ENCODE peak calls at places on chromosomes 7 and 10, in seven cellular contexts. One of them, this sample, is unnamed.

GRCh38 chr7:48904975-48905374 is 19.4 kb upstream of the CDC14C start:
- DNase-seq in NCI-H446: no peak
- DNase-seq in HEK293T: no peak
- DNase-seq in colonic mucosa: no peak
- DNase-seq in CD8-positive, alpha-beta memory T cell: no peak
- DNase-seq in ureter: no peak
- DNase-seq in brain microvascular endothelial cell: no peak
- DNase-seq in this sample: no peak

GRCh38 chr10:35372329-35372728 is 36.0 kb downstream of the CCNY start:
- DNase-seq in colonic mucosa: no peak
- DNase-seq in NCI-H446: no peak
- DNase-seq in ureter: no peak
- DNase-seq in brain microvascular endothelial cell: no peak
- DNase-seq in HEK293T: no peak
- DNase-seq in CD8-positive, alpha-beta memory T cell: no peak
- DNase-seq in this sample: no peak

GRCh38 chr10:100391163-100392002 is 44.4 kb downstream of the SCD start:
- DNase-seq in NCI-H446: no peak
- DNase-seq in ureter: no peak
- DNase-seq in HEK293T: no peak
- DNase-seq in brain microvascular endothelial cell: no peak
- DNase-seq in colonic mucosa: no peak
- DNase-seq in CD8-positive, alpha-beta memory T cell: no peak
- DNase-seq in this sample: no peak

GRCh38 chr10:48504141-48504885 is 100.6 kb downstream of the ARHGAP22 start:
- DNase-seq in ureter: no peak
- DNase-seq in NCI-H446: no peak
- DNase-seq in brain microvascular endothelial cell: no peak
- DNase-seq in HEK293T: no peak
- DNase-seq in colonic mucosa: peak
- DNase-seq in CD8-positive, alpha-beta memory T cell: no peak
- DNase-seq in this sample: no peak

GRCh38 chr7:110839866-110840265 is 251.1 kb upstream of the LRRN3 start:
- DNase-seq in NCI-H446: peak
- DNase-seq in colonic mucosa: no peak
- DNase-seq in brain microvascular endothelial cell: peak
- DNase-seq in HEK293T: peak
- DNase-seq in ureter: no peak
- DNase-seq in CD8-positive, alpha-beta memory T cell: no peak
- DNase-seq in this sample: no peak

GRCh38 chr7:117875566-117875965 is 2.3 kb upstream of the CTTNBP2 start:
- DNase-seq in colonic mucosa: no peak
- DNase-seq in brain microvascular endothelial cell: peak
- DNase-seq in NCI-H446: no peak
- DNase-seq in ureter: no peak
- DNase-seq in CD8-positive, alpha-beta memory T cell: no peak
- DNase-seq in HEK293T: peak
- DNase-seq in this sample: no peak

GRCh38 chr10:122086416-122087240 is 97.7 kb downstream of the TACC2 start:
- DNase-seq in CD8-positive, alpha-beta memory T cell: no peak
- DNase-seq in NCI-H446: no peak
- DNase-seq in ureter: no peak
- DNase-seq in colonic mucosa: no peak
- DNase-seq in HEK293T: no peak
- DNase-seq in brain microvascular endothelial cell: no peak
- DNase-seq in this sample: no peak

GRCh38 chr10:5654218-5654755 is 12.1 kb downstream of the ASB13 start:
- DNase-seq in ureter: no peak
- DNase-seq in HEK293T: no peak
- DNase-seq in colonic mucosa: peak
- DNase-seq in brain microvascular endothelial cell: no peak
- DNase-seq in NCI-H446: no peak
- DNase-seq in CD8-positive, alpha-beta memory T cell: no peak
- DNase-seq in this sample: no peak

GRCh38 chr7:72444023-72444776 is 32.1 kb upstream of the CALN1 start:
- DNase-seq in CD8-positive, alpha-beta memory T cell: no peak
- DNase-seq in HEK293T: no peak
- DNase-seq in brain microvascular endothelial cell: no peak
- DNase-seq in NCI-H446: no peak
- DNase-seq in ureter: no peak
- DNase-seq in colonic mucosa: no peak
- DNase-seq in this sample: no peak

GRCh38 chr7:139992353-139993054 is 70.2 kb downstream of the PARP12 start:
- DNase-seq in HEK293T: no peak
- DNase-seq in ureter: no peak
- DNase-seq in brain microvascular endothelial cell: no peak
- DNase-seq in colonic mucosa: no peak
- DNase-seq in CD8-positive, alpha-beta memory T cell: no peak
- DNase-seq in NCI-H446: no peak
- DNase-seq in this sample: no peak

GRCh38 chr7:104152468-104152867 is 55.3 kb downstream of the ORC5 start:
- DNase-seq in brain microvascular endothelial cell: no peak
- DNase-seq in HEK293T: no peak
- DNase-seq in ureter: no peak
- DNase-seq in colonic mucosa: no peak
- DNase-seq in CD8-positive, alpha-beta memory T cell: no peak
- DNase-seq in NCI-H446: no peak
- DNase-seq in this sample: no peak

GRCh38 chr7:80648201-80648600 is 9.8 kb downstream of the CD36 start:
- DNase-seq in brain microvascular endothelial cell: no peak
- DNase-seq in HEK293T: no peak
- DNase-seq in colonic mucosa: no peak
- DNase-seq in NCI-H446: no peak
- DNase-seq in CD8-positive, alpha-beta memory T cell: no peak
- DNase-seq in ureter: no peak
- DNase-seq in this sample: no peak

GRCh38 chr7:150406311-150406564 is 27.1 kb downstream of the ZNF775 start:
- DNase-seq in NCI-H446: no peak
- DNase-seq in CD8-positive, alpha-beta memory T cell: peak
- DNase-seq in colonic mucosa: no peak
- DNase-seq in HEK293T: no peak
- DNase-seq in ureter: no peak
- DNase-seq in brain microvascular endothelial cell: no peak
- DNase-seq in this sample: no peak

GRCh38 chr10:45410807-45411606 is 37.0 kb downstream of the ALOX5 start:
- DNase-seq in ureter: no peak
- DNase-seq in NCI-H446: no peak
- DNase-seq in HEK293T: no peak
- DNase-seq in colonic mucosa: no peak
- DNase-seq in CD8-positive, alpha-beta memory T cell: no peak
- DNase-seq in brain microvascular endothelial cell: no peak
- DNase-seq in this sample: no peak

GRCh38 chr10:13865758-13866491 is 279.2 kb downstream of the PRPF18 start:
- DNase-seq in HEK293T: no peak
- DNase-seq in NCI-H446: no peak
- DNase-seq in colonic mucosa: no peak
- DNase-seq in brain microvascular endothelial cell: peak
- DNase-seq in CD8-positive, alpha-beta memory T cell: no peak
- DNase-seq in ureter: no peak
- DNase-seq in this sample: no peak

GRCh38 chr7:117072620-117073118 is 119.4 kb downstream of the ST7 start:
- DNase-seq in CD8-positive, alpha-beta memory T cell: no peak
- DNase-seq in colonic mucosa: no peak
- DNase-seq in brain microvascular endothelial cell: peak
- DNase-seq in HEK293T: no peak
- DNase-seq in NCI-H446: peak
- DNase-seq in ureter: no peak
- DNase-seq in this sample: no peak

This sample was measured in GM10248.